ENCODE peak calls at places on chromosome 14, in eight cellular contexts. One of them, this sample, is unnamed.

GRCh38 chr14:36510078-36510799 is 9.8 kb downstream of the NKX2-1 start:
- DNase-seq in HCT116: no peak
- DNase-seq in neural progenitor cell: peak; percentile 73
- DNase-seq in A549: no peak
- DNase-seq in CD4-positive, CD25-positive, alpha-beta regulatory T cell: no peak
- DNase-seq in adipocyte: no peak
- DNase-seq in right lobe of liver: no peak
- DNase-seq in endodermal cell: peak; percentile 82
- DNase-seq in this sample: no peak

GRCh38 chr14:39232554-39233415 is 930 bp upstream of the MIA2 start:
- DNase-seq in HCT116: no peak
- DNase-seq in neural progenitor cell: no peak
- DNase-seq in A549: no peak
- DNase-seq in CD4-positive, CD25-positive, alpha-beta regulatory T cell: no peak
- DNase-seq in adipocyte: peak; percentile 86
- DNase-seq in right lobe of liver: peak; percentile 52
- DNase-seq in endodermal cell: no peak
- DNase-seq in this sample: no peak

GRCh38 chr14:94581127-94581999 is at the start of gene SERPINA5:
- DNase-seq in HCT116: no peak
- DNase-seq in neural progenitor cell: peak; percentile 50
- DNase-seq in A549: no peak
- DNase-seq in CD4-positive, CD25-positive, alpha-beta regulatory T cell: no peak
- DNase-seq in adipocyte: peak; percentile 53
- DNase-seq in right lobe of liver: peak; percentile 97
- DNase-seq in endodermal cell: peak; percentile 84
- DNase-seq in this sample: no peak

GRCh38 chr14:34030864-34031263 is 80.0 kb upstream of the EGLN3 start:
- DNase-seq in HCT116: no peak
- DNase-seq in neural progenitor cell: no peak
- DNase-seq in A549: no peak
- DNase-seq in CD4-positive, CD25-positive, alpha-beta regulatory T cell: no peak
- DNase-seq in adipocyte: peak; percentile 70
- DNase-seq in right lobe of liver: no peak
- DNase-seq in endodermal cell: no peak
- DNase-seq in this sample: no peak

GRCh38 chr14:50362791-50363733 is 33.6 kb downstream of the CDKL1 start:
- DNase-seq in HCT116: no peak
- DNase-seq in neural progenitor cell: no peak
- DNase-seq in A549: no peak
- DNase-seq in CD4-positive, CD25-positive, alpha-beta regulatory T cell: peak; percentile 39
- DNase-seq in adipocyte: peak; percentile 17
- DNase-seq in right lobe of liver: peak; percentile 12
- DNase-seq in endodermal cell: no peak
- DNase-seq in this sample: no peak

GRCh38 chr14:55104051-55104954 is 24.7 kb upstream of the LGALS3 start:
- DNase-seq in HCT116: no peak
- DNase-seq in neural progenitor cell: no peak
- DNase-seq in A549: no peak
- DNase-seq in CD4-positive, CD25-positive, alpha-beta regulatory T cell: no peak
- DNase-seq in adipocyte: no peak
- DNase-seq in right lobe of liver: no peak
- DNase-seq in endodermal cell: no peak
- DNase-seq in this sample: no peak

GRCh38 chr14:74754899-74755298 is 8.2 kb upstream of the YLPM1 start:
- DNase-seq in HCT116: no peak
- DNase-seq in neural progenitor cell: no peak
- DNase-seq in A549: no peak
- DNase-seq in CD4-positive, CD25-positive, alpha-beta regulatory T cell: no peak
- DNase-seq in adipocyte: no peak
- DNase-seq in right lobe of liver: no peak
- DNase-seq in endodermal cell: no peak
- DNase-seq in this sample: no peak

GRCh38 chr14:103007555-103007954 is 49.8 kb downstream of the CDC42BPB start:
- DNase-seq in HCT116: no peak
- DNase-seq in neural progenitor cell: no peak
- DNase-seq in A549: no peak
- DNase-seq in CD4-positive, CD25-positive, alpha-beta regulatory T cell: no peak
- DNase-seq in adipocyte: no peak
- DNase-seq in right lobe of liver: no peak
- DNase-seq in endodermal cell: no peak
- DNase-seq in this sample: no peak

GRCh38 chr14:77097006-77097688 is 911 bp upstream of the CIPC start:
- DNase-seq in HCT116: no peak
- DNase-seq in neural progenitor cell: no peak
- DNase-seq in A549: no peak
- DNase-seq in CD4-positive, CD25-positive, alpha-beta regulatory T cell: no peak
- DNase-seq in adipocyte: no peak
- DNase-seq in right lobe of liver: no peak
- DNase-seq in endodermal cell: no peak
- DNase-seq in this sample: no peak

GRCh38 chr14:81268016-81268416 is 47.3 kb upstream of the GTF2A1 start:
- DNase-seq in HCT116: no peak
- DNase-seq in neural progenitor cell: no peak
- DNase-seq in A549: peak; percentile 33
- DNase-seq in CD4-positive, CD25-positive, alpha-beta regulatory T cell: no peak
- DNase-seq in adipocyte: no peak
- DNase-seq in right lobe of liver: no peak
- DNase-seq in endodermal cell: peak; percentile 65
- DNase-seq in this sample: no peak

GRCh38 chr14:84087986-84088531 is 1441.9 kb upstream of the FLRT2 start:
- DNase-seq in HCT116: no peak
- DNase-seq in neural progenitor cell: no peak
- DNase-seq in A549: no peak
- DNase-seq in CD4-positive, CD25-positive, alpha-beta regulatory T cell: no peak
- DNase-seq in adipocyte: peak; percentile 90
- DNase-seq in right lobe of liver: no peak
- DNase-seq in endodermal cell: no peak
- DNase-seq in this sample: no peak

GRCh38 chr14:63155511-63156189 is 48.6 kb upstream of the RHOJ start:
- DNase-seq in HCT116: no peak
- DNase-seq in neural progenitor cell: no peak
- DNase-seq in A549: no peak
- DNase-seq in CD4-positive, CD25-positive, alpha-beta regulatory T cell: no peak
- DNase-seq in adipocyte: peak; percentile 61
- DNase-seq in right lobe of liver: no peak
- DNase-seq in endodermal cell: no peak
- DNase-seq in this sample: no peak

GRCh38 chr14:23432946-23433345 is 2.5 kb downstream of the MYH7 start:
- DNase-seq in HCT116: no peak
- DNase-seq in neural progenitor cell: no peak
- DNase-seq in A549: no peak
- DNase-seq in CD4-positive, CD25-positive, alpha-beta regulatory T cell: no peak
- DNase-seq in adipocyte: no peak
- DNase-seq in right lobe of liver: peak; percentile 19
- DNase-seq in endodermal cell: no peak
- DNase-seq in this sample: peak; percentile 23

GRCh38 chr14:54219281-54220121 is 177.3 kb upstream of the CDKN3 start:
- DNase-seq in HCT116: no peak
- DNase-seq in neural progenitor cell: peak; percentile 65
- DNase-seq in A549: no peak
- DNase-seq in CD4-positive, CD25-positive, alpha-beta regulatory T cell: no peak
- DNase-seq in adipocyte: peak; percentile 22
- DNase-seq in right lobe of liver: no peak
- DNase-seq in endodermal cell: peak; percentile 81
- DNase-seq in this sample: no peak

GRCh38 chr14:99592394-99592793 is 11.6 kb downstream of the CCDC85C start:
- DNase-seq in HCT116: no peak
- DNase-seq in neural progenitor cell: no peak
- DNase-seq in A549: no peak
- DNase-seq in CD4-positive, CD25-positive, alpha-beta regulatory T cell: no peak
- DNase-seq in adipocyte: no peak
- DNase-seq in right lobe of liver: no peak
- DNase-seq in endodermal cell: no peak
- DNase-seq in this sample: no peak

GRCh38 chr14:99589031-99589441 is 15.0 kb downstream of the CCDC85C start:
- DNase-seq in HCT116: no peak
- DNase-seq in neural progenitor cell: no peak
- DNase-seq in A549: no peak
- DNase-seq in CD4-positive, CD25-positive, alpha-beta regulatory T cell: no peak
- DNase-seq in adipocyte: no peak
- DNase-seq in right lobe of liver: no peak
- DNase-seq in endodermal cell: no peak
- DNase-seq in this sample: no peak

GRCh38 chr14:99592933-99593753 is 10.9 kb downstream of the CCDC85C start:
- DNase-seq in HCT116: no peak
- DNase-seq in neural progenitor cell: peak; percentile 56
- DNase-seq in A549: no peak
- DNase-seq in CD4-positive, CD25-positive, alpha-beta regulatory T cell: no peak
- DNase-seq in adipocyte: no peak
- DNase-seq in right lobe of liver: no peak
- DNase-seq in endodermal cell: no peak
- DNase-seq in this sample: peak; percentile 71

GRCh38 chr14:99589651-99590530 is 14.1 kb downstream of the CCDC85C start:
- DNase-seq in HCT116: no peak
- DNase-seq in neural progenitor cell: no peak
- DNase-seq in A549: no peak
- DNase-seq in CD4-positive, CD25-positive, alpha-beta regulatory T cell: no peak
- DNase-seq in adipocyte: no peak
- DNase-seq in right lobe of liver: no peak
- DNase-seq in endodermal cell: no peak
- DNase-seq in this sample: peak; percentile 62

GRCh38 chr14:99590746-99591555 is 13.1 kb downstream of the CCDC85C start:
- DNase-seq in HCT116: no peak
- DNase-seq in neural progenitor cell: no peak
- DNase-seq in A549: no peak
- DNase-seq in CD4-positive, CD25-positive, alpha-beta regulatory T cell: no peak
- DNase-seq in adipocyte: peak; percentile 39
- DNase-seq in right lobe of liver: no peak
- DNase-seq in endodermal cell: no peak
- DNase-seq in this sample: peak; percentile 72
- H3K4me1 ChIP-seq in HCT116: peaks cover 2% of the 10 kb centered on the region
- H3K4me1 ChIP-seq in neural progenitor cell: peaks cover 30% of the 10 kb centered on the region
- H3K4me1 ChIP-seq in A549: peaks cover 61% of the 10 kb centered on the region
- H3K4me1 ChIP-seq in CD4-positive, CD25-positive, alpha-beta regulatory T cell: peaks cover 5% of the 10 kb centered on the region
- H3K4me1 ChIP-seq in adipocyte: no peaks in the 10 kb centered on the region
- H3K4me1 ChIP-seq in right lobe of liver: no peaks in the 10 kb centered on the region
- H3K4me1 ChIP-seq in endodermal cell: peaks cover 5% of the 10 kb centered on the region
- H3K4me1 ChIP-seq in this sample: peaks cover 30% of the 10 kb centered on the region

GRCh38 chr14:68448379-68448778 is 344.5 kb downstream of the ZFP36L1 start:
- DNase-seq in HCT116: no peak
- DNase-seq in neural progenitor cell: no peak
- DNase-seq in A549: no peak
- DNase-seq in CD4-positive, CD25-positive, alpha-beta regulatory T cell: no peak
- DNase-seq in adipocyte: no peak
- DNase-seq in right lobe of liver: no peak
- DNase-seq in endodermal cell: no peak
- DNase-seq in this sample: no peak
- H3K4me1 ChIP-seq in HCT116: peaks cover 46% of the 10 kb centered on the region
- H3K4me1 ChIP-seq in neural progenitor cell: peaks cover 32% of the 10 kb centered on the region
- H3K4me1 ChIP-seq in A549: peaks cover 52% of the 10 kb centered on the region
- H3K4me1 ChIP-seq in CD4-positive, CD25-positive, alpha-beta regulatory T cell: no peaks in the 10 kb centered on the region
- H3K4me1 ChIP-seq in adipocyte: peaks cover 60% of the 10 kb centered on the region
- H3K4me1 ChIP-seq in right lobe of liver: no peaks in the 10 kb centered on the region
- H3K4me1 ChIP-seq in endodermal cell: no peaks in the 10 kb centered on the region
- H3K4me1 ChIP-seq in this sample: peaks cover 6% of the 10 kb centered on the region

GRCh38 chr14:68165274-68165843 is 345.8 kb downstream of the RAD51B start:
- DNase-seq in HCT116: no peak
- DNase-seq in neural progenitor cell: no peak
- DNase-seq in A549: no peak
- DNase-seq in CD4-positive, CD25-positive, alpha-beta regulatory T cell: no peak
- DNase-seq in adipocyte: no peak
- DNase-seq in right lobe of liver: no peak
- DNase-seq in endodermal cell: no peak
- DNase-seq in this sample: no peak

GRCh38 chr14:68160779-68161546 is 341.4 kb downstream of the RAD51B start:
- DNase-seq in HCT116: no peak
- DNase-seq in neural progenitor cell: no peak
- DNase-seq in A549: no peak
- DNase-seq in CD4-positive, CD25-positive, alpha-beta regulatory T cell: no peak
- DNase-seq in adipocyte: no peak
- DNase-seq in right lobe of liver: no peak
- DNase-seq in endodermal cell: no peak
- DNase-seq in this sample: no peak

GRCh38 chr14:68167717-68168087 is 348.1 kb downstream of the RAD51B start:
- DNase-seq in HCT116: no peak
- DNase-seq in neural progenitor cell: no peak
- DNase-seq in A549: no peak
- DNase-seq in CD4-positive, CD25-positive, alpha-beta regulatory T cell: no peak
- DNase-seq in adipocyte: no peak
- DNase-seq in right lobe of liver: no peak
- DNase-seq in endodermal cell: no peak
- DNase-seq in this sample: no peak

GRCh38 chr14:68167019-68167716 is 347.6 kb downstream of the RAD51B start:
- DNase-seq in HCT116: no peak
- DNase-seq in neural progenitor cell: no peak
- DNase-seq in A549: no peak
- DNase-seq in CD4-positive, CD25-positive, alpha-beta regulatory T cell: no peak
- DNase-seq in adipocyte: no peak
- DNase-seq in right lobe of liver: no peak
- DNase-seq in endodermal cell: no peak
- DNase-seq in this sample: no peak

DNA sequence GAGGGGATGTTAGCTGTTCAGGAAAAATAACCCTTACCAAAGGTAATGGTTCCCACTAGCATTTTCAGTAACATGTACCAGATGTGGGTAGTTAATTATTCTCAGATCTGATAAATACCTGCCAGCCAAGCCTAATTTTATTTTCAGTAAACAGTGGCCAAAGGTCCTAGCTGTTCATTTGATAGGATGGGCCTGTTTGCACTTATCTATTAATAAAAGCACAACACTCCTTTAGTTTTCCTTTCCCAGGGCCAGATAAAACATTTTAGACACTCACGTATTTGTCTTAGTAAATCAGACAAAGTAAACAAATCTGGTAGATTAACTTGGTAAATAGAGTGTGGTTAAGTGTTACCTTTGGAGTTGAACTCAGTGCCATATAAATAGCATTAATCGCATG is 345.1 kb downstream of the RAD51B start:
- DNase-seq in HCT116: no peak
- DNase-seq in neural progenitor cell: no peak
- DNase-seq in A549: peak; percentile 18
- DNase-seq in CD4-positive, CD25-positive, alpha-beta regulatory T cell: no peak
- DNase-seq in adipocyte: no peak
- DNase-seq in right lobe of liver: no peak
- DNase-seq in endodermal cell: no peak
- DNase-seq in this sample: no peak
- H3K4me1 ChIP-seq in HCT116: peaks cover 59% of the 10 kb centered on the region
- H3K4me1 ChIP-seq in neural progenitor cell: peaks cover 12% of the 10 kb centered on the region
- H3K4me1 ChIP-seq in A549: peaks cover 68% of the 10 kb centered on the region
- H3K4me1 ChIP-seq in CD4-positive, CD25-positive, alpha-beta regulatory T cell: no peaks in the 10 kb centered on the region
- H3K4me1 ChIP-seq in adipocyte: peaks cover 23% of the 10 kb centered on the region
- H3K4me1 ChIP-seq in right lobe of liver: no peaks in the 10 kb centered on the region
- H3K4me1 ChIP-seq in endodermal cell: no peaks in the 10 kb centered on the region
- H3K4me1 ChIP-seq in this sample: peaks cover 3% of the 10 kb centered on the region

DNA sequence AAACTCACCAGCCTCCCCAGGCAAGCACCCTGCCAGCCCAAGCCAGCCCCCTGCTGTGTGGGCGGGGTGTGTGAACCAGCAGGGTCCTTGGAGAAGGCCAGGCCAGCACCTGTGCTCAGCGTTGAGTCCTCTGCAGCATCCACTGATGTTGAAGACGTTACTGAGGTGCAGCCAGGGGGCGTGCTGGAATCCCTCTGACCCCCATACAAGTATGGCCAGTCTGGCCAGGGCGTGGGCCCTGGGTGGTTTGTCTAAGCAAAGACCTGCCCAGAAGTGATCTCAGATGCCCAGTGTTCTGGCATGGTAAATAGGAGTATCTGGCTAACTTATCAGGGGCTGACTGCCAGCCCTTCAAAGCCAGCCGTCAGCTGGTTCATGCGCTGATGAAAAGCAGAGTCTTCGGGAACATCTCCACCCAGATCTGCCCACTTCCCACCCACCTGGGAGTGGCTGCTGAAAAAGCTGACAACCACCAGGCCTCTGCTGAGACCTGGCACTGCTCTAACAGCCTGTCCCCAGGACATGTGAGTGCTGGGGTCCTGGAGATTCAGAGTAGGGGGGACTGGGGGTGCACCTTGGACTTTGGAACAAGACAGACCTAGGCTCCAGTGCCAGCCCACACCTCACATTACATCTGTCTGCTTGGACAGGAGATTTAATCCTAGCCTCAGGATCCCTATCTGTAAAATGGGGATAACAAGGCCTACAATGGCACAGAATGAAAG is 41.1 kb downstream of the ACTN1 start:
- DNase-seq in HCT116: no peak
- DNase-seq in neural progenitor cell: peak; percentile 53
- DNase-seq in A549: no peak
- DNase-seq in CD4-positive, CD25-positive, alpha-beta regulatory T cell: no peak
- DNase-seq in adipocyte: peak; percentile 49
- DNase-seq in right lobe of liver: peak; percentile 96
- DNase-seq in endodermal cell: peak; percentile 84
- DNase-seq in this sample: no peak
- H3K4me1 ChIP-seq in HCT116: peaks cover 45% of the 10 kb centered on the region
- H3K4me1 ChIP-seq in neural progenitor cell: peaks cover 34% of the 10 kb centered on the region
- H3K4me1 ChIP-seq in A549: peaks cover 95% of the 10 kb centered on the region
- H3K4me1 ChIP-seq in CD4-positive, CD25-positive, alpha-beta regulatory T cell: peaks cover 5% of the 10 kb centered on the region
- H3K4me1 ChIP-seq in adipocyte: peaks cover 43% of the 10 kb centered on the region
- H3K4me1 ChIP-seq in right lobe of liver: no peaks in the 10 kb centered on the region
- H3K4me1 ChIP-seq in endodermal cell: peaks cover 40% of the 10 kb centered on the region
- H3K4me1 ChIP-seq in this sample: peaks cover 75% of the 10 kb centered on the region